ENCODE peak calls at places on chromosomes 2 and 18, in ten cellular contexts. K is putamen; D is AG10803; L is GM04504; T is stimulated activated CD4-positive, alpha-beta T cell treated with anti-CD3 and anti-CD28 coated beads, Interleukin-15, amount 100 ng/mL, for 24 hours; C is anterior cingulate cortex; O is ascending aorta; M is OCI-LY7; G is T follicular helper cell; V is NCI-H510A treated with DMSO at 0.1 percent for 48 hours. E is an unnamed sample.

GRCh38 chr2:157206921-157207320 is 50.6 kb upstream of the GALNT5 start:
- DNase-seq in V (no peak), L (no peak), T (no peak), K (no peak), C (no peak), O (no peak), G (no peak), D (no peak), M (no peak), E (no peak)

GRCh38 chr18:35827275-35827929 is 145.1 kb upstream of the RMP24 start:
- DNase-seq in V (peak), C (no peak), M (no peak), L (no peak), O (no peak), K (peak), D (no peak), G (no peak), T (no peak), E (no peak)

GRCh38 chr2:175745911-175746310 is 256.2 kb downstream of the LNPK start:
- DNase-seq in D (no peak), V (no peak), K (no peak), C (no peak), O (no peak), M (no peak), T (no peak), L (no peak), G (no peak), E (no peak)

GRCh38 chr2:180000434-180000833 is 6.7 kb downstream of the CWC22 start:
- DNase-seq in K (no peak), G (no peak), O (no peak), V (no peak), M (no peak), L (no peak), T (no peak), D (peak), C (no peak), E (no peak)

GRCh38 chr2:174247474-174248186 is 702 bp downstream of the OLA1 start:
- DNase-seq in M (peak), C (no peak), O (no peak), G (no peak), L (no peak), T (no peak), V (peak), K (peak), D (peak), E (no peak)

GRCh38 chr2:211035548-211036185 is 479.3 kb downstream of the CPS1 start:
- DNase-seq in V (peak), L (no peak), G (no peak), O (no peak), K (peak), T (no peak), C (no peak), D (peak), M (peak), E (no peak)

GRCh38 chr18:54911551-54911950 is 47.7 kb downstream of the CCDC68 start:
- DNase-seq in V (no peak), T (no peak), L (no peak), O (no peak), C (no peak), K (no peak), G (no peak), M (no peak), D (no peak), E (no peak)

GRCh38 chr18:58977801-58978200 is 113.1 kb downstream of the ZNF532 start:
- DNase-seq in T (no peak), O (no peak), G (no peak), D (no peak), C (no peak), V (no peak), K (no peak), L (no peak), M (no peak), E (no peak)

GRCh38 chr2:37614061-37614802 is 57.2 kb downstream of the CDC42EP3 start:
- DNase-seq in M (no peak), K (no peak), C (no peak), L (peak), D (peak), V (no peak), O (no peak), T (no peak), G (no peak), E (peak)

GRCh38 chr2:3132466-3132865 is 245.2 kb downstream of the EIPR1 start:
- DNase-seq in G (no peak), L (no peak), K (no peak), M (no peak), O (no peak), C (no peak), T (no peak), V (no peak), D (no peak), E (no peak)

GRCh38 chr2:128381001-128381938 is 62.6 kb upstream of the HS6ST1 start:
- DNase-seq in O (no peak), G (no peak), D (no peak), T (no peak), K (no peak), L (no peak), V (peak), M (no peak), C (no peak), E (no peak)

GRCh38 chr2:32591669-32592463 is 36.0 kb upstream of the TTC27 start:
- DNase-seq in G (no peak), K (no peak), T (no peak), D (peak), O (no peak), C (no peak), L (no peak), M (peak), V (no peak), E (no peak)